ENCODE peak calls at places on chromosomes 6 and 20, in four cellular contexts. E, X, L and S are unnamed samples.
A peak's percentile ranks its signal among the peaks of the same experiment; 100 is the strongest.

GRCh38 chr6:109455161-109455501 is 441 bp downstream of the MICAL1 start:
- DNase-seq in E (no peak), L (no peak), X (no peak), S (peak; percentile 51)

GRCh38 chr20:57332105-57333089 is 2.8 kb downstream of the SPO11 start:
- DNase-seq in L (no peak), E (no peak), X (no peak), S (no peak)

GRCh38 chr20:48826883-48827771 is 672 bp downstream of the PREX1 start:
- DNase-seq in E (no peak), L (no peak), X (no peak), S (peak; percentile 52)

GRCh38 chr6:137236581-137237355 is 17.6 kb upstream of the IFNGR1 start:
- DNase-seq in E (no peak), X (no peak), L (no peak), S (no peak)

GRCh38 chr6:29071831-29072723 is 15.0 kb downstream of the OR2B3 start:
- DNase-seq in L (peak; percentile 73), E (no peak), X (peak; percentile 61), S (peak; percentile 60)

GRCh38 chr20:10177326-10177725 is 41.3 kb upstream of the SNAP25 start:
- DNase-seq in X (no peak), E (no peak), L (no peak), S (no peak)

GRCh38 chr6:144659202-144659731 is 374.1 kb downstream of the UTRN start:
- DNase-seq in L (no peak), E (no peak), X (peak; percentile 42), S (peak; percentile 39)

GRCh38 chr6:119348308-119349040 is 1.1 kb downstream of the MAN1A1 start:
- DNase-seq in X (peak; percentile 80), E (no peak), L (peak; percentile 36), S (peak; percentile 46)

GRCh38 chr6:28785962-28786679 is 137.7 kb downstream of the TRIM27 start:
- DNase-seq in X (no peak), E (no peak), L (peak; percentile 5), S (no peak)

GRCh38 chr20:24588725-24589340 is 119.4 kb downstream of the SYNDIG1 start:
- DNase-seq in X (no peak), E (no peak), L (no peak), S (no peak)

GRCh38 chr20:33154252-33154651 is 13.7 kb upstream of the BPIFA2 start:
- DNase-seq in E (no peak), X (no peak), L (no peak), S (no peak)

GRCh38 chr6:25088513-25088912 is 152.8 kb upstream of the RIPOR2 start:
- DNase-seq in E (no peak), L (no peak), X (no peak), S (no peak)

GRCh38 chr6:166588691-166589333 is 2.3 kb upstream of the RAMACL start:
- DNase-seq in X (no peak), L (no peak), E (peak; percentile 48), S (peak; percentile 35)

GRCh38 chr6:34144581-34145160 is 1.2 kb downstream of the GRM4 start:
- DNase-seq in E (no peak), X (no peak), L (no peak), S (no peak)

GRCh38 chr6:57147955-57148858 is 23.9 kb upstream of the BAG2 start:
- DNase-seq in E (no peak), X (no peak), L (no peak), S (no peak)

GRCh38 chr6:132063738-132064137 is 112.6 kb upstream of the CCN2 start:
- DNase-seq in L (no peak), E (no peak), X (peak; percentile 55), S (no peak)

GRCh38 chr6:4641461-4641860 is 134.7 kb upstream of the CDYL start:
- DNase-seq in E (no peak), L (no peak), X (no peak), S (no peak)

GRCh38 chr20:34215711-34216381 is 25.4 kb upstream of the ASIP start:
- DNase-seq in E (no peak), X (peak; percentile 79), L (peak; percentile 69), S (peak; percentile 87)

GRCh38 chr6:42860481-42860880 is 18.9 kb upstream of the RPL7L1 start:
- DNase-seq in E (no peak), L (no peak), X (no peak), S (no peak)

GRCh38 chr20:18928626-18929025 is 115.0 kb downstream of the SCP2D1 start:
- DNase-seq in E (no peak), X (no peak), L (no peak), S (no peak)

GRCh38 chr20:3572151-3572550 is 91.0 kb downstream of the GFRA4 start:
- DNase-seq in L (no peak), E (no peak), X (no peak), S (no peak)

GRCh38 chr20:1430004-1430451 is 36.6 kb downstream of the NSFL1C start:
- DNase-seq in L (no peak), E (no peak), X (no peak), S (no peak)

GRCh38 chr6:160974304-160974771 is 17.2 kb upstream of the MAP3K4 start:
- DNase-seq in E (no peak), L (peak; percentile 49), X (no peak), S (no peak)

GRCh38 chr6:71383891-71384489 is 95.4 kb downstream of the OGFRL1 start:
- DNase-seq in E (no peak), L (peak; percentile 8), X (peak; percentile 15), S (no peak)

DNA sequence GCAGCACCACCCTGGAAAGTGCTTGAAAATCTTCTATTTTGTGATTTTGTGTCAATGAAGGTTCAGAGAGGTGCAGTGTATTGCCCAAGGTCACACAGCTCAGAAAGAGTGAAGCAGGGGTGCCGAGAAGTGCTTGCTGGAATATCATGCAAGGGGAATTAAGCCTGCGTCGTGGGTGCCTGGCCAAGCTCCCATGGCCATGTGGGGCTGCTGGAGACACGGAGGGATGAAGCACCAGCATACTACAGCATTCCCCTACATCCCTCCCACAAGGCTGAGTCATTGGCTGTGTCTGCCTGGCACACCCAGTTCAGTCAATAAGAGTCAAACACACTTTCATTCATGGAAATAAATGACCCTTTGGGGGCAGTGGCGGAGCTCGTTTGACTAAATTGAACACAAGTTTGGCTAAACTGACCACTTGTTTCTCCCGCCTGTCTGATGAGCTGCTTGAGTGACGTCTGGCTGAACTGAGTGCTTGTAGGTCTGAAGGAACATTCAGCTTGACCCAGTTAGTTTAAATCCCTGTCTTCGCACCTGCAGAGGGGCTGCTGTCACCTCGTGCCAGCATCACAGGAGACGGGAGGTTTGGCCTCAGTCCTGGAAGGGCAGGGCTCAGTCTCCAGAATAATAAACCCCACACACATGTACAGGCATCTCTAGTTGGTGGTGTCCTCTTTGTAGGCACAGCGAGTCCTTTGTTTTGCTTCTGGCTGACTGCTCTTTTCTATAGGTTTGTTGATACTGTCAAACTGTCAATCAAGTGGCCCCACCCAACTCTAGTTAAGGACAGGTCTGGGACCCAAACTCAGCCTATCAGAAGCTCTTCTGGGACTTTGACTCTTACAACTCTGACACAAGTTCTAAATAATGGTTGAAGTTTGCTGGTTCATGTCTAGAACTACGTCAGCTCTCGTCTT is 8.4 kb upstream of the TGM2 start:
- DNase-seq in X (peak; percentile 85), E (no peak), L (peak; percentile 47), S (no peak)
- TF ChIP-seq CTCF in X (peak; percentile 18), E (no peak), L (no peak), S (no peak)

GRCh38 chr20:20480126-20480525 is 112.2 kb downstream of the INSM1 start:
- DNase-seq in E (no peak), X (no peak), L (no peak), S (no peak)

GRCh38 chr20:20480689-20481088 is 112.8 kb downstream of the INSM1 start:
- DNase-seq in E (no peak), X (no peak), L (no peak), S (no peak)

GRCh38 chr20:20476504-20476903 is 108.6 kb downstream of the INSM1 start:
- DNase-seq in E (no peak), X (no peak), L (no peak), S (no peak)

GRCh38 chr20:20472690-20473274 is 104.9 kb downstream of the INSM1 start:
- DNase-seq in E (no peak), X (no peak), L (no peak), S (no peak)

GRCh38 chr20:20477444-20478041 is 109.6 kb downstream of the INSM1 start:
- DNase-seq in X (no peak), E (no peak), L (no peak), S (no peak)
- TF ChIP-seq CREM in X (no peak), E (no peak), L (no peak), S (no peak)

GRCh38 chr6:26544473-26544872 is 6.3 kb downstream of the HMGN4 start:
- DNase-seq in L (no peak), E (no peak), X (peak; percentile 55), S (no peak)

GRCh38 chr6:26545617-26546016 is 7.5 kb downstream of the HMGN4 start:
- DNase-seq in L (no peak), X (no peak), E (no peak), S (no peak)

GRCh38 chr6:26538572-26538902 is 371 bp downstream of the HMGN4 start:
- DNase-seq in L (no peak), E (no peak), X (no peak), S (no peak)

GRCh38 chr6:26538936-26539615 is 910 bp downstream of the HMGN4 start:
- DNase-seq in X (no peak), E (no peak), L (no peak), S (no peak)

DNA sequence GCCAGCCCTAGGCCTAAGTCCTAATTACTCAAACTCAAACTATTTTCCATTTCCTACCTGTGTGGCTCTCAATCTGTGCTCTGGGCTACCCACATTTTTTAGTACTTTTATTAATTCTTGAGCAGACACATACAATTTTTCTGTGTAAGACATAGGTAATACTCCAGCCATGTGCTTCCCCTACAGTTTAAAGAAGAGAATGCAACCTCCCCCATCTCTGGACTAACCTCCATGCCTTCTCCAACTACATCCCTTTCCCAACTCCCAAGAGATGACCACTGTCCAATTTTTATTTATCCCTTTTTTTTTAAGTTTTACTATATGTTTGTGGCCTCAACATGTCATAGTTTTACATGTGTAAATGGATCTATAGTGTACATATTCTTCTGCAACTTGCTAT is 5.8 kb downstream of the HMGN4 start:
- DNase-seq in X (peak; percentile 36), L (no peak), E (no peak), S (no peak)
- TF ChIP-seq CTCF in X (peak; percentile 23), L (peak; percentile 56), E (peak; percentile 52), S (no peak)

GRCh38 chr20:53413188-53413631 is 180.4 kb downstream of the ZNF217 start:
- DNase-seq in E (peak; percentile 52), L (peak; percentile 67), X (peak; percentile 83), S (peak; percentile 88)
- TF ChIP-seq CREM in E (no peak), L (no peak), X (no peak), S (no peak)